ENCODE peak calls at places on chromosomes 16 and 17, in seven cellular contexts. K, X, Y, Z, N, G and W are unnamed samples.

GRCh38 chr17:21161498-21162393 is 35.0 kb downstream of the DHRS7B start:
- DNase-seq in K (no peak), X (no peak), Y (peak; percentile 82), Z (no peak), N (peak; percentile 82), G (no peak), W (no peak)

GRCh38 chr17:73536700-73537680 is 107.3 kb downstream of the SDK2 start:
- DNase-seq in K (no peak), X (no peak), Y (no peak), Z (no peak), N (no peak), G (peak; percentile 61), W (no peak)

GRCh38 chr17:49528966-49529365 is 33.9 kb downstream of the NGFR start:
- DNase-seq in K (no peak), X (peak; percentile 34), Y (no peak), Z (no peak), N (no peak), G (no peak), W (no peak)

GRCh38 chr17:78925662-78926555 is 722 bp upstream of the TIMP2 start:
- DNase-seq in K (no peak), X (peak; percentile 90), Y (peak; percentile 76), Z (no peak), N (peak; percentile 96), G (peak; percentile 90), W (peak; percentile 45)

GRCh38 chr16:79168321-79168720 is 432.2 kb downstream of the MAF start:
- DNase-seq in K (no peak), X (no peak), Y (no peak), Z (no peak), N (no peak), G (no peak), W (no peak)

GRCh38 chr17:17387461-17388362 is 84.5 kb downstream of the NT5M start:
- DNase-seq in K (no peak), X (no peak), Y (no peak), Z (no peak), N (peak; percentile 12), G (no peak), W (peak; percentile 69)

GRCh38 chr16:21277927-21278706 is at the start of gene CRYM:
- DNase-seq in K (no peak), X (peak; percentile 89), Y (no peak), Z (no peak), N (peak; percentile 68), G (peak; percentile 83), W (peak; percentile 64)

GRCh38 chr17:65022751-65023421 is 33.7 kb downstream of the GNA13 start:
- DNase-seq in K (no peak), X (no peak), Y (peak; percentile 86), Z (no peak), N (peak; percentile 69), G (no peak), W (no peak)

GRCh38 chr17:76943781-76944213 is 75.6 kb downstream of the MGAT5B start:
- DNase-seq in K (no peak), X (no peak), Y (no peak), Z (no peak), N (no peak), G (no peak), W (no peak)

GRCh38 chr16:73092236-73092781 is 44.4 kb upstream of the ZFHX3 start:
- DNase-seq in K (no peak), X (no peak), Y (no peak), Z (no peak), N (no peak), G (no peak), W (no peak)

GRCh38 chr16:66409156-66409555 is 17.9 kb upstream of the BEAN1 start:
- DNase-seq in K (no peak), X (no peak), Y (peak; percentile 85), Z (no peak), N (peak; percentile 63), G (no peak), W (no peak)

GRCh38 chr16:68368602-68368944 is 57.8 kb downstream of the PRMT7 start:
- DNase-seq in K (no peak), X (no peak), Y (no peak), Z (no peak), N (no peak), G (no peak), W (no peak)

GRCh38 chr16:9123871-9124270 is 32.4 kb downstream of the HAPSTR1 start:
- DNase-seq in K (no peak), X (peak; percentile 93), Y (no peak), Z (no peak), N (no peak), G (no peak), W (peak; percentile 85)

GRCh38 chr17:76271669-76272540 is 6.8 kb downstream of the UBALD2 start:
- DNase-seq in K (peak; percentile 77), X (peak; percentile 96), Y (no peak), Z (peak; percentile 44), N (no peak), G (no peak), W (peak; percentile 58)

GRCh38 chr17:76166168-76166567 is 25.1 kb upstream of the FOXJ1 start:
- DNase-seq in K (peak; percentile 25), X (no peak), Y (peak; percentile 38), Z (no peak), N (peak; percentile 79), G (peak; percentile 13), W (no peak)

GRCh38 chr17:72510454-72511016 is 389.7 kb downstream of the SOX9 start:
- DNase-seq in K (no peak), X (no peak), Y (peak; percentile 54), Z (no peak), N (peak; percentile 7), G (no peak), W (no peak)

GRCh38 chr16:53058882-53059281 is 4.1 kb downstream of the CHD9 start:
- DNase-seq in K (no peak), X (no peak), Y (no peak), Z (no peak), N (no peak), G (no peak), W (no peak)

GRCh38 chr16:78950768-78951167 is 649.8 kb downstream of the MAF start:
- DNase-seq in K (no peak), X (no peak), Y (no peak), Z (no peak), N (no peak), G (no peak), W (no peak)

GRCh38 chr16:30184430-30185140 is 1.2 kb downstream of the CORO1A start:
- DNase-seq in K (no peak), X (peak; percentile 94), Y (no peak), Z (peak; percentile 33), N (no peak), G (no peak), W (peak; percentile 31)

GRCh38 chr16:28182183-28182582 is 29.6 kb downstream of the XPO6 start:
- DNase-seq in K (no peak), X (no peak), Y (peak; percentile 44), Z (no peak), N (peak; percentile 64), G (no peak), W (no peak)

GRCh38 chr16:69859105-69859969 is 91.8 kb upstream of the CLEC18A start:
- DNase-seq in K (no peak), X (no peak), Y (no peak), Z (no peak), N (no peak), G (peak; percentile 66), W (peak; percentile 44)

DNA sequence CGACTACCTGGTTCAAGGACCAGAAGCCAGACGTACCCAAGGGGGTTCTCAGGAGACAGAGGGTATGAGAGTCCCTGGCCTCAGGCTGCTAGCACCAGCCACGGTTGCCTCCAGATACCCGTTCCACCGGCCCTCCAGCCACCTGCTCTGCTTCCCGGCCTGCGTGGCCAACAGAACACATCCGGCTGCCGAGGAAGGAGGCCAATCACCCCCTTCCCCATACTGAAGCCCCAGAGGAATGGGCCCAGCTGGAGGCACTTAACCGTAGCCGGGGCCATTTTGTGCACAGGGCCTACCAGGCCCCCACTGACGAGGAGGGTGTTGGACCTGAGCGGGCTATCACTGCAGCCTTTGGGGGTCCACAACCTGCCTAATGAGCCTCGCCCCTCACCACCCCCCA is 10.4 kb upstream of the KREMEN2 start:
- DNase-seq in K (no peak), X (peak; percentile 51), Y (no peak), Z (no peak), N (no peak), G (no peak), W (no peak)
- H3K4me3 ChIP-seq in K (no peak overlapping the region), X (no peak overlapping the region), Y (no peak overlapping the region), Z (no peak overlapping the region), N (no peak overlapping the region), G (no peak overlapping the region), W (no peak overlapping the region)

DNA sequence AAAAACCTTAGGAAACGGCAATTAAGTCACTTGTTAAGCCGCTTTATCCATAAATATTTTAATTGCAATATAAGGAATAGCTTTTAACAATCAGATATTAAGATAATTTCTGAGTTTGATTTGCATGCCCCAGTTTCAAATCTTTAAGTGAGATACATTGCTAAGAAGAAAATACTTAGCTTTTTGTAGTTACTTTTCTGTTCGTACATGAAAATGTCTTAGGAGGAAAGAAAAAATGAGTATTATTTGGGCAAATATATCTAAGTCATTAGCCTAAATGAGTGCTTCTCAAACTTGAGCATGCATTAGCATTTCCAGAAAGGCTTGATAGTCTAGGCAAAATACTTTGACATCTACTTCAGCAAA is 6.4 kb downstream of the ZNF207 start:
- DNase-seq in K (no peak), X (no peak), Y (no peak), Z (no peak), N (no peak), G (no peak), W (no peak)
- H3K36me3 ChIP-seq in K (peaks cover 63% of the 10 kb centered on the region), X (peaks cover 2% of the 10 kb centered on the region), Y (peaks cover 61% of the 10 kb centered on the region), Z (peaks cover 48% of the 10 kb centered on the region), N (peaks cover 76% of the 10 kb centered on the region), G (peaks cover 2% of the 10 kb centered on the region), W (peaks cover 94% of the 10 kb centered on the region)

DNA sequence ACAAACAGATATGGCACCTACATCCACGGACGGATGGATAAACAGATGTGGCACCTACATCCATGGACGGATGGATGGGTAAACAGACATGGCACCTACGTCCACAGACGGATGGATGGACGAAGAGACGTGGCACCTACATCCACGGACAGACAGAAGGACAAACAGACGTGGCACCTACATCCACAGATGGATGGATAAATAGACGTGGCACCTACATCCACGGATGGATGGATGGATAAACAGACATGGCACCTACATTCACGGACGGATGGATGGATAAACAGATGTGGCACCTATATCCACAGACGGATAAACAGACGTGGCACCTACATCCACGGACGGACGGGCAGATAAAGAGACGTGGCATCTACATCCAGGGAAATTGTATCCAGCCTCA is 45.6 kb downstream of the TIMM22 start:
- DNase-seq in K (no peak), X (peak; percentile 38), Y (no peak), Z (no peak), N (no peak), G (no peak), W (no peak)
- H3K27ac ChIP-seq in K (no peak overlapping the region), X (peak overlapping the region; percentile 67), Y (no peak overlapping the region), Z (no peak overlapping the region), N (no peak overlapping the region), G (no peak overlapping the region), W (no peak overlapping the region)

DNA sequence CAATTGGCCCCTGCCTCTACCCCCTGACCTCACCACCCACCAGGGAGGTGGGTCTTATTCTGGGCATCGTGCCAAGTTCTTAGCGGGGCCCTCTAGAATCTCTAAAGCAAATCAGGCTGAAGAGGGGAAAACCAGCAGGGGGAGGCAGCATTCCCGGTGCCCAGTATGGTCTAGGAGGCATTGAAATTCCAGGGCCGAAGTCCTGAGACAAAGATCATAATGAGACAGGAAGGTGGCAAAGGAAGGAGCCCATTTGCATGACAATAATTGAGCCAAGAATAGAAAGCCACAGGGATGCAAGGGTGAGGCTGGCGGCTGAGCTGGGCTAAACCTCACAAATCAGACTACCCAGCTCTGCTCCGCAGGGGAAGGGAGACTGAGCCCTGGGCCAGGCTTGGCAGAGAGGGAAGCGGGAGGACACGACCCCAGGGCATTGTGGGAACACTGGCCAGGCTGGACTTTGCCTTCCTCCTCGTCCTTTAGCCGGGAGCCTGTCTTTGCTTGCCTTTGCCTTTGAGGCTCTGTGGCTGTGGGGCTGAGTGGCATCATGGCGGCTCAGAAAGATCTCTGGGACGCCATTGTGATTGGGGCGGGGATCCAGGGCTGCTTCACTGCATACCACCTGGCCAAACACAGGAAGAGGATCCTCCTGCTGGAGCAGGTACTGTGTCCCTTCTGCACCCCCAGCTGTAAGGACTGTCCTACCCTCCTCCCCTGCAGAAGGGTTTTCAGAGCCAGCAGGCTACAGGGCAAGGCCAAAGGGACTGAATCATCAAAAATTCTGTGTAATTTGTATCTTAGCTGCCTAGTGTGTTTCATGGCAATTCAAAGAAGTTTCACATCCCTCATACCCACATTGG is at the start of gene PIPOX:
- DNase-seq in K (no peak), X (no peak), Y (peak; percentile 14), Z (no peak), N (no peak), G (no peak), W (no peak)
- H3K4me3 ChIP-seq in K (no peak within 1 kb of the TSS), X (peak within 1 kb of the TSS; percentile 4), Y (no peak within 1 kb of the TSS), Z (no peak within 1 kb of the TSS), N (no peak within 1 kb of the TSS), G (no peak within 1 kb of the TSS), W (no peak within 1 kb of the TSS)